ENCODE peak calls at places on chromosomes 7 and 10, in six cellular contexts. H is stimulated activated CD4-positive, alpha-beta T cell treated with anti-CD3 and anti-CD28 coated beads, Interleukin-4, amount 100 ng/mL, for 4 hours; V is amygdala; U is NCI-H1092; D is type B pancreatic cell; E is NCI-H1417. J is an unnamed sample.

GRCh38 chr7:107138696-107139420 is 29.9 kb upstream of the HBP1 start:
- DNase-seq in H (no peak), E (no peak), D (no peak), U (no peak), V (no peak), J (peak)

GRCh38 chr7:117172283-117172682 is 150.6 kb downstream of the WNT2 start:
- DNase-seq in E (no peak), H (no peak), D (no peak), U (no peak), V (no peak), J (no peak)

GRCh38 chr10:52446391-52446790 is 132.3 kb downstream of the DKK1 start:
- DNase-seq in H (no peak), U (no peak), E (no peak), D (no peak), V (no peak), J (no peak)

GRCh38 chr7:116569737-116570136 is 44.9 kb downstream of the CAV1 start:
- DNase-seq in E (no peak), V (no peak), H (no peak), D (no peak), U (no peak), J (peak)

GRCh38 chr10:116287906-116288501 is 15.0 kb upstream of the GFRA1 start:
- DNase-seq in E (peak), D (no peak), H (no peak), U (peak), V (no peak), J (peak)

GRCh38 chr7:97731736-97732370 is at the start of gene TAC1:
- DNase-seq in D (peak), H (no peak), U (no peak), V (no peak), E (no peak), J (peak)

GRCh38 chr7:155795951-155796350 is 16.3 kb downstream of the SHH start:
- DNase-seq in U (no peak), H (no peak), D (no peak), V (no peak), E (no peak), J (no peak)

GRCh38 chr7:22654836-22655235 is 72.2 kb upstream of the IL6 start:
- DNase-seq in D (no peak), E (no peak), V (no peak), U (no peak), H (no peak), J (peak)

GRCh38 chr10:80538481-80539185 is 931 bp downstream of the SH2D4B start:
- DNase-seq in E (no peak), V (no peak), D (peak), H (no peak), U (no peak), J (no peak)

GRCh38 chr10:132476146-132477065 is 61.2 kb upstream of the INPP5A start:
- DNase-seq in H (no peak), V (no peak), E (no peak), U (no peak), D (no peak), J (no peak)

GRCh38 chr10:124448696-124449169 is 1.1 kb downstream of the NKX1-2 start:
- DNase-seq in V (no peak), U (no peak), D (no peak), H (no peak), E (no peak), J (no peak)

GRCh38 chr10:96873086-96873485 is 41.0 kb downstream of the LCOR start:
- DNase-seq in D (no peak), U (no peak), H (no peak), V (no peak), E (no peak), J (no peak)

GRCh38 chr7:136336932-136337331 is 359.8 kb upstream of the MTPN start:
- DNase-seq in D (no peak), U (no peak), E (peak), H (no peak), V (no peak), J (no peak)

GRCh38 chr10:67843284-67843683 is 5.3 kb upstream of the DNAJC12 start:
- DNase-seq in V (no peak), D (no peak), H (no peak), E (no peak), U (no peak), J (no peak)

GRCh38 chr10:121573541-121573941 is 24.7 kb downstream of the FGFR2 start:
- DNase-seq in H (no peak), E (no peak), V (no peak), U (no peak), D (no peak), J (no peak)

GRCh38 chr10:9789996-9790395 is 1227.7 kb upstream of the CELF2 start:
- DNase-seq in D (no peak), H (no peak), V (no peak), E (no peak), U (no peak), J (no peak)

GRCh38 chr10:100742936-100743335 is 2.4 kb upstream of the PAX2 start:
- DNase-seq in U (no peak), H (no peak), V (no peak), D (no peak), E (no peak), J (no peak)

GRCh38 chr7:163971-164881 is 28.1 kb upstream of the FAM20C start:
- DNase-seq in E (no peak), V (no peak), D (no peak), H (no peak), U (no peak), J (no peak)

GRCh38 chr10:8056891-8057331 is 2.4 kb downstream of the GATA3 start:
- DNase-seq in E (no peak), U (no peak), V (no peak), D (no peak), H (no peak), J (no peak)

GRCh38 chr7:36639826-36640225 is 84.5 kb downstream of the AOAH start:
- DNase-seq in H (peak), U (no peak), D (no peak), E (no peak), V (no peak), J (no peak)

GRCh38 chr7:153090757-153091156 is 331.2 kb downstream of the ACTR3B start:
- DNase-seq in H (no peak), D (no peak), E (no peak), V (no peak), U (no peak), J (no peak)

GRCh38 chr7:26117142-26117807 is 34.7 kb upstream of the NFE2L3 start:
- DNase-seq in H (no peak), V (no peak), E (no peak), D (no peak), U (no peak), J (no peak)

GRCh38 chr7:112205348-112206237 is 606 bp downstream of the DOCK4 start:
- DNase-seq in H (peak), E (peak), D (peak), U (peak), V (no peak), J (peak)

GRCh38 chr7:15607541-15608210 is 45.9 kb upstream of the AGMO start:
- DNase-seq in V (no peak), D (no peak), H (no peak), E (no peak), U (no peak), J (no peak)

GRCh38 chr7:95045236-95045923 is 138.0 kb downstream of the PPP1R9A start:
- DNase-seq in D (no peak), E (no peak), H (no peak), U (peak), V (peak), J (peak)